ENCODE peak calls at places on chromosomes 1 and 21, in eight cellular contexts. N, X, E, Q, J, H, P and D are unnamed samples.

GRCh38 chr1:84156210-84156621 is 12.1 kb downstream of the PRKACB start:
- DNase-seq in N (no peak), X (no peak), E (peak; percentile 81), Q (no peak), J (no peak), H (no peak), P (no peak), D (no peak)

GRCh38 chr1:67193700-67194099 is 27.4 kb downstream of the IL23R start:
- DNase-seq in N (no peak), X (no peak), E (no peak), Q (no peak), J (no peak), H (no peak), P (no peak), D (no peak)

GRCh38 chr1:173857363-173857917 is 10.3 kb downstream of the GAS5 start:
- DNase-seq in N (no peak), X (no peak), E (no peak), Q (no peak), J (no peak), H (no peak), P (no peak), D (no peak)

GRCh38 chr1:42910985-42911384 is 47.7 kb downstream of the SLC2A1 start:
- DNase-seq in N (no peak), X (no peak), E (no peak), Q (no peak), J (no peak), H (no peak), P (no peak), D (no peak)

GRCh38 chr1:46595127-46595526 is 8.9 kb downstream of the MKNK1 start:
- DNase-seq in N (no peak), X (no peak), E (no peak), Q (no peak), J (no peak), H (no peak), P (no peak), D (no peak)

GRCh38 chr1:112431038-112431437 is 35.0 kb downstream of the CTTNBP2NL start:
- DNase-seq in N (no peak), X (no peak), E (no peak), Q (no peak), J (no peak), H (no peak), P (no peak), D (no peak)

GRCh38 chr21:44880762-44881585 is 7.5 kb upstream of the PTTG1IP start:
- DNase-seq in N (no peak), X (no peak), E (peak; percentile 51), Q (no peak), J (no peak), H (no peak), P (peak; percentile 25), D (no peak)

GRCh38 chr1:221093903-221094865 is 214.9 kb downstream of the HLX start:
- DNase-seq in N (no peak), X (no peak), E (no peak), Q (no peak), J (no peak), H (peak; percentile 5), P (no peak), D (no peak)

GRCh38 chr1:225427249-225428065 is at the start of gene LBR:
- DNase-seq in N (no peak), X (no peak), E (no peak), Q (peak; percentile 77), J (no peak), H (peak; percentile 67), P (no peak), D (no peak)

GRCh38 chr21:42381347-42381984 is 14.4 kb downstream of the TMPRSS3 start:
- DNase-seq in N (no peak), X (peak; percentile 24), E (peak; percentile 47), Q (peak; percentile 69), J (no peak), H (peak; percentile 15), P (peak; percentile 58), D (peak; percentile 36)

GRCh38 chr1:41286486-41286885 is 44.4 kb upstream of the SCMH1 start:
- DNase-seq in N (no peak), X (no peak), E (no peak), Q (peak; percentile 89), J (no peak), H (peak; percentile 22), P (no peak), D (no peak)

GRCh38 chr1:54297596-54298283 is 97.8 kb downstream of the MRPL37 start:
- DNase-seq in N (no peak), X (no peak), E (no peak), Q (peak; percentile 35), J (no peak), H (no peak), P (no peak), D (no peak)

GRCh38 chr1:77624102-77624501 is 58.4 kb downstream of the ZZZ3 start:
- DNase-seq in N (no peak), X (no peak), E (no peak), Q (no peak), J (no peak), H (no peak), P (no peak), D (no peak)

GRCh38 chr1:216464489-216464888 is 41.2 kb upstream of the USH2A start:
- DNase-seq in N (no peak), X (no peak), E (peak; percentile 69), Q (no peak), J (no peak), H (no peak), P (no peak), D (no peak)

GRCh38 chr21:31248598-31248997 is 95.5 kb downstream of the TIAM1 start:
- DNase-seq in N (no peak), X (no peak), E (no peak), Q (no peak), J (no peak), H (no peak), P (no peak), D (no peak)

GRCh38 chr1:60972841-60973364 is 109.5 kb upstream of the NFIA start:
- DNase-seq in N (no peak), X (no peak), E (peak; percentile 66), Q (no peak), J (no peak), H (no peak), P (no peak), D (no peak)

GRCh38 chr1:31295874-31296485 is 608 bp downstream of the SNRNP40 start:
- DNase-seq in N (peak; percentile 52), X (no peak), E (no peak), Q (peak; percentile 5), J (no peak), H (no peak), P (no peak), D (no peak)

GRCh38 chr1:112923956-112924349 is 32.0 kb downstream of the SLC16A1 start:
- DNase-seq in N (no peak), X (no peak), E (no peak), Q (no peak), J (no peak), H (no peak), P (no peak), D (no peak)

GRCh38 chr1:89996415-89997110 is 1.7 kb downstream of the ZNF326 start:
- DNase-seq in N (no peak), X (no peak), E (no peak), Q (no peak), J (no peak), H (no peak), P (no peak), D (no peak)

GRCh38 chr1:157995575-157996169 is 2.2 kb downstream of the KIRREL1 start:
- DNase-seq in N (no peak), X (no peak), E (no peak), Q (no peak), J (no peak), H (no peak), P (no peak), D (no peak)

GRCh38 chr1:169588112-169588511 is 1.8 kb upstream of the F5 start:
- DNase-seq in N (no peak), X (no peak), E (no peak), Q (no peak), J (no peak), H (no peak), P (no peak), D (no peak)

GRCh38 chr1:101135526-101135925 is 101.3 kb upstream of the S1PR1 start:
- DNase-seq in N (no peak), X (no peak), E (no peak), Q (no peak), J (no peak), H (no peak), P (no peak), D (no peak)

GRCh38 chr1:187891993-187892392 is 1063.2 kb downstream of the PLA2G4A start:
- DNase-seq in N (no peak), X (no peak), E (no peak), Q (peak; percentile 2), J (no peak), H (no peak), P (no peak), D (no peak)

GRCh38 chr1:229229137-229229720 is 41.7 kb upstream of the RAB4A start:
- DNase-seq in N (no peak), X (no peak), E (peak; percentile 99), Q (peak; percentile 86), J (no peak), H (no peak), P (no peak), D (no peak)

GRCh38 chr1:179742717-179743678 is at the start of gene FAM163A:
- DNase-seq in N (no peak), X (no peak), E (no peak), Q (peak; percentile 66), J (no peak), H (peak; percentile 24), P (no peak), D (no peak)

GRCh38 chr1:184302346-184302745 is 84.5 kb upstream of the C1orf21 start:
- DNase-seq in N (no peak), X (no peak), E (no peak), Q (no peak), J (no peak), H (no peak), P (no peak), D (no peak)

GRCh38 chr1:9732123-9732971 is 80.8 kb downstream of the PIK3CD start:
- DNase-seq in N (no peak), X (no peak), E (no peak), Q (no peak), J (no peak), H (no peak), P (no peak), D (no peak)

GRCh38 chr1:205590457-205590768 is 41.4 kb downstream of the ELK4 start:
- DNase-seq in N (no peak), X (no peak), E (no peak), Q (no peak), J (no peak), H (no peak), P (no peak), D (no peak)

GRCh38 chr21:27079807-27080206 is 112.9 kb upstream of the ADAMTS5 start:
- DNase-seq in N (no peak), X (no peak), E (no peak), Q (peak; percentile 51), J (no peak), H (no peak), P (no peak), D (no peak)

GRCh38 chr1:242890211-242890741 is 364.8 kb downstream of the CEP170 start:
- DNase-seq in N (no peak), X (no peak), E (no peak), Q (peak; percentile 89), J (no peak), H (peak; percentile 83), P (no peak), D (no peak)

GRCh38 chr1:32142446-32143301 is 34.8 kb downstream of the KPNA6 start:
- DNase-seq in N (peak; percentile 90), X (no peak), E (peak; percentile 52), Q (peak; percentile 79), J (no peak), H (peak; percentile 11), P (peak; percentile 46), D (no peak)

GRCh38 chr1:19643602-19644419 is at the start of gene NBL1:
- DNase-seq in N (no peak), X (peak; percentile 51), E (no peak), Q (peak; percentile 89), J (no peak), H (peak; percentile 55), P (no peak), D (peak; percentile 87)

GRCh38 chr1:242523968-242524570 is 428 bp downstream of the PLD5 start:
- DNase-seq in N (peak; percentile 77), X (no peak), E (no peak), Q (peak; percentile 83), J (no peak), H (peak; percentile 80), P (no peak), D (no peak)

GRCh38 chr1:43582162-43582566 is 51.5 kb downstream of the PTPRF start:
- DNase-seq in N (no peak), X (no peak), E (peak; percentile 91), Q (no peak), J (peak; percentile 39), H (no peak), P (no peak), D (no peak)